ENCODE peak calls at places on chromosomes 5 and 9, in six cellular contexts. J is neuronal stem cell, M is H9, N is IMR-90, B is H1, H is trophoblast cell. U is an unnamed sample.

GRCh38 chr5:124927735-124928134 is 181.3 kb upstream of the ZNF608 start:
- DNase-seq in N (peak), J (no peak), H (no peak), M (no peak), B (no peak), U (peak)

GRCh38 chr5:108148715-108149139 is 233.2 kb downstream of the FBXL17 start:
- DNase-seq in J (no peak), M (no peak), N (peak), H (peak), B (no peak), U (peak)

GRCh38 chr9:38066907-38067610 is 2.0 kb downstream of the SHB start:
- DNase-seq in B (no peak), J (no peak), H (no peak), N (no peak), M (no peak), U (no peak)

GRCh38 chr9:36149197-36149596 is 12.7 kb downstream of the GLIPR2 start:
- DNase-seq in H (no peak), B (no peak), N (peak), M (no peak), J (no peak), U (peak)

GRCh38 chr5:10262121-10262774 is 12.2 kb downstream of the CCT5 start:
- DNase-seq in N (no peak), H (no peak), B (no peak), M (no peak), J (no peak), U (no peak)

GRCh38 chr9:76887951-76888350 is 18.0 kb downstream of the PRUNE2 start:
- DNase-seq in H (no peak), B (no peak), N (no peak), M (peak), J (no peak), U (no peak)

GRCh38 chr5:69331528-69332445 is 814 bp downstream of the CCDC125 start:
- DNase-seq in M (no peak), J (no peak), B (peak), N (no peak), H (no peak), U (no peak)

GRCh38 chr5:79588645-79589044 is 23.6 kb upstream of the TENT2 start:
- DNase-seq in N (no peak), M (no peak), H (no peak), B (no peak), J (no peak), U (no peak)

GRCh38 chr9:35236692-35237091 is 74.9 kb downstream of the UNC13B start:
- DNase-seq in N (no peak), J (no peak), B (no peak), M (no peak), H (no peak), U (no peak)

GRCh38 chr5:85049020-85049419 is 664.3 kb upstream of the EDIL3 start:
- DNase-seq in M (peak), B (peak), N (peak), J (peak), H (peak), U (peak)

GRCh38 chr9:119369670-119370366 is 583 bp upstream of the BRINP1 start:
- DNase-seq in J (no peak), N (no peak), H (no peak), B (no peak), M (no peak), U (no peak)

GRCh38 chr9:124725068-124725452 is 46.1 kb downstream of the NR6A1 start:
- DNase-seq in N (no peak), J (no peak), M (no peak), H (no peak), B (no peak), U (no peak)

GRCh38 chr5:103589416-103590175 is 27.0 kb upstream of the NUDT12 start:
- DNase-seq in N (peak), M (no peak), B (no peak), J (no peak), H (no peak), U (no peak)

GRCh38 chr5:170700503-170700902 is 83.0 kb upstream of the GABRP start:
- DNase-seq in J (no peak), M (no peak), B (no peak), N (no peak), H (no peak), U (no peak)

GRCh38 chr9:117160254-117160653 is 254.6 kb downstream of the ASTN2 start:
- DNase-seq in H (no peak), M (no peak), N (no peak), B (no peak), J (no peak), U (peak)

GRCh38 chr9:29514336-29514735 is 1941.1 kb upstream of the C9orf72 start:
- DNase-seq in B (peak), N (no peak), H (no peak), M (peak), J (no peak), U (peak)

GRCh38 chr5:180159756-180160155 is 49.3 kb downstream of the RASGEF1C start:
- DNase-seq in B (no peak), N (peak), H (no peak), M (no peak), J (no peak), U (no peak)

GRCh38 chr9:115157245-115157674 is 39.3 kb upstream of the TNC start:
- DNase-seq in B (no peak), H (no peak), M (no peak), N (peak), J (no peak), U (peak)

GRCh38 chr9:76296561-76297276 is 97.5 kb downstream of the RFK start:
- DNase-seq in B (no peak), M (no peak), N (no peak), H (no peak), J (no peak), U (no peak)

GRCh38 chr5:139383993-139384590 is 995 bp upstream of the SLC23A1 start:
- DNase-seq in H (no peak), J (no peak), M (no peak), N (no peak), B (no peak), U (no peak)
- H3K14ac ChIP-seq in H (no peak), J (no peak), M (no peak), N (no peak), B (no peak), U (no peak)

DNA sequence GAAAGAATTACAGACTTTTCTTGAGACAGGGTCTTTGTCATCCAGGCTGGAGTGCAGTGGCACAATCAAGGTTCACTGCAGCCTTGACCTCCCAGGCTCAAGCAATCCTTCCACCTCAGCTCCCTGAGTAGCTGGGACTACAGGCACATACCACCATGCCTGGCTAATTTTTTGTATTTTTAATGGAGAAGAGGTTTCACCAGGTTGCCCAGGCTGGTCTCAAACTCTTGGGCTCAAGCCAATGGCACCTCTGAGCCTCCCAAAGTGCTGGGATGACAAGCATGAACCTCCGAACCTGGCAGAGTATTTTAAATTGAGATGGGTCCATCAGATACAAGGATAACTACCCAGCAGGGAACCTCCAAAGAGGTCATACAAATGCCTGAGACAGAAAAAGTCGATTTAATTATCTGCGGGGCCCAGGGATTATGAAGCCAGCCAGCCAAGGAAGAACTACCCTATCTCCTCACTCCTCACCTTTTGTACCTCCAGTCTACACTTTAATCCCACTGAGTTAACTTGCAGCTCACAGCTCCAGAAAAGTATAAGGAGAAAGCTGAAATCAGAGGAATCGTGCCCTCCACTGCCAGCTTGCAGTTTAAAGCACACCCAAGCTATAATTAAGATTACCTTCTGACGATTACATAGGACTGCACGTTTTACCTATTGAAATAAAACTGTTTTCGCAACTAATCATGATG is 8.1 kb downstream of the RPL37 start:
- DNase-seq in H (no peak), N (no peak), M (no peak), B (no peak), J (no peak), U (no peak)
- H4K8ac ChIP-seq in H (no peak), N (no peak), M (no peak), B (no peak), J (no peak), U (peak)

DNA sequence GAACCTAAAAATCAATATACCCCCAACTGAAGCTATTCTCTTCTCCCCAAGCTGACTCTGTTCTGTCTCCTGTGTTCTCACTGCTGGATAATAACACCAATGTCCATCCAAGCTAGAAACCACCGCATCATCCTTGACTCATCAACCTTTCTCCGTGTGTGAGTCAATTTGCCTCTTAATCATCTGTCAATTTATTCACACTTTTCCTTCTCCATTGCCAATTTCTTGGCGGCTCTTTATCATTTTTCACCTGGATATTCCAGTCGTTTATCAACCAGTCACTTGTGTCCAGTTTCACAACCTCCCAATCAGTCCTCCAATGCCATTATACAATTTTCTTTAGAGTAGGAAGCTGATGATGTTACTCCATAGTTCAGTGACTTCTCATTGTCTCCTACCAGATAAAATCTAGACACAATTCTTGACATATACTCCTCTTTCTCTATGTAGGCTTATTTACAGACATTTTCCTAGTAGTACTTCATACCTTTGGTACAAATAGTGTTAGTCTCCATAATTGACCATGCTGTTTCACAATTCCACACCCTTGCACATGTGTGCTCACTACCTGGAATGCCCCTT is 45.5 kb upstream of the LIFR start:
- DNase-seq in N (peak), J (no peak), M (no peak), B (no peak), H (peak), U (peak)
- H2AK5ac ChIP-seq in N (no peak), J (no peak), M (no peak), B (no peak), H (no peak), U (no peak)

GRCh38 chr5:114360816-114361723 is 800 bp upstream of the KCNN2 start:
- DNase-seq in N (peak), B (peak), M (peak), J (peak), H (no peak), U (peak)

GRCh38 chr5:114358329-114358728 is 3.5 kb upstream of the KCNN2 start:
- DNase-seq in N (peak), J (no peak), B (no peak), H (no peak), M (no peak), U (peak)

GRCh38 chr5:114361724-114362196 is at the start of gene KCNN2:
- DNase-seq in B (no peak), N (peak), J (peak), H (peak), M (peak), U (peak)

GRCh38 chr5:114362197-114362976 is 517 bp downstream of the KCNN2 start:
- DNase-seq in M (no peak), H (peak), B (peak), J (peak), N (peak), U (peak)

DNA sequence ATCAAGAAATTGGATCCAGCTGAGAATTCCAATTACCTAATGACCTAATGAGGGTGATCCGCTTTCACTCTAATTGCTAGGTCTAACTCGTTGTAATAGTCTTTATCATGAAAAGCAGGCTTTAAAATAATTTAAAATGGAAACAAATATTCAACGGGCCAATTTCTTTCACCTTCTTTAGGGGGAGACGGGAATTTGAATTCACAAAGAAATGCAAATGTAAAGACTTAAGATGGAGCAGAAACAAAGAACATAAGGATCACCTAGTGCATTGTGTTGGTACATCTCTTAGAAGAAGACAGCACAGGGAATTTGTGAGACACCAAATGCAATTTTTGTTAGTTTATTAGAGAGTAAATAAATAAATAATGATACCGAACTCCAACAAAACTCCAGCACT is 1.5 kb upstream of the KCNN2 start:
- DNase-seq in B (no peak), M (no peak), N (no peak), H (no peak), J (no peak), U (peak)
- H3K14ac ChIP-seq in B (no peak), M (no peak), N (no peak), H (no peak), J (no peak), U (no peak)

GRCh38 chr5:106368021-106368420 is 1302.7 kb downstream of the EFNA5 start:
- DNase-seq in H (no peak), J (no peak), M (no peak), N (no peak), B (no peak), U (no peak)
- H4K8ac ChIP-seq in H (no peak), J (no peak), M (no peak), N (no peak), B (no peak), U (no peak)

DNA sequence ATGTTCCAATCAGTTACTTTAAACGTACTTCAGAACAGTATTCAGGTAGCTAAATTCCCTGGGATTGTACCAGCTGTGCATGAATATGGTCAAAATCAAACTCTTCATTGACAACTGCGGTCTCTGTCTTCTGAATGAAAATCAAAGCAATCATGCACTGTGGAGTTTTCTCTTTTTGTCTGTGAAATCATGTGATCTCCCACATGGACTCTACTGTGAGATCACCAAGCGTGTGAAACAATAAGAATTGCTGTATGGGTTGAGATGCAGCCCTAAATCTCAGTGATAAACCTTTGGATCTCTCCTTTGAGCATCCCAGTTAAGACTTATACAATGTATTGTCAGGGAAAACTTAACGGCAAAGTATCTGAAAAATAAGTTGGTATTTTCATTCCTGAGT is 6.1 kb downstream of the NRG2 start:
- DNase-seq in J (no peak), N (no peak), M (no peak), B (no peak), H (no peak), U (no peak)
- H2AK5ac ChIP-seq in J (no peak), N (no peak), M (no peak), B (no peak), H (no peak), U (no peak)

GRCh38 chr5:17339841-17340240 is 122.4 kb downstream of the BASP1 start:
- DNase-seq in B (no peak), M (no peak), H (no peak), J (no peak), N (no peak), U (no peak)
- H3K14ac ChIP-seq in B (no peak), M (no peak), H (no peak), J (no peak), N (no peak), U (no peak)

U was measured in mesenchymal stem cell.